ENCODE peak calls at places on chromosomes 13 and 19, in four cellular contexts. E is testis, N is dorsolateral prefrontal cortex, U is neuronal stem cell. A is an unnamed sample.

GRCh38 chr13:27339299-27339698 is 68.7 kb downstream of the RASL11A start:
- DNase-seq in E (peak), N (no peak), U (no peak), A (no peak)

GRCh38 chr19:53132231-53132991 is at the start of gene ZNF415:
- DNase-seq in E (peak), N (peak), U (peak), A (peak)

GRCh38 chr19:5694167-5694951 is 4.3 kb downstream of the RPL36 start:
- DNase-seq in E (no peak), N (no peak), U (no peak), A (no peak)

GRCh38 chr13:39530996-39531395 is 72.0 kb downstream of the LHFPL6 start:
- DNase-seq in E (no peak), N (no peak), U (no peak), A (no peak)

GRCh38 chr19:5913739-5914357 is at the start of gene CAPS:
- DNase-seq in E (no peak), N (no peak), U (no peak), A (peak)

GRCh38 chr13:71242191-71242590 is 624.8 kb downstream of the DACH1 start:
- DNase-seq in E (no peak), N (no peak), U (peak), A (no peak)

GRCh38 chr13:24693862-24694471 is 13.8 kb downstream of the ATP12A start:
- DNase-seq in E (peak), N (no peak), U (peak), A (peak)

GRCh38 chr13:39159971-39160370 is 121.7 kb downstream of the NHLRC3 start:
- DNase-seq in E (no peak), N (no peak), U (no peak), A (no peak)

GRCh38 chr19:34731964-34732363 is 2.1 kb upstream of the ZNF181 start:
- DNase-seq in E (no peak), N (no peak), U (no peak), A (no peak)

GRCh38 chr19:34731019-34731829 is 2.8 kb upstream of the ZNF181 start:
- DNase-seq in E (no peak), N (no peak), U (no peak), A (no peak)

GRCh38 chr19:34733266-34733825 is 697 bp upstream of the ZNF181 start:
- DNase-seq in E (peak), N (no peak), U (no peak), A (no peak)

GRCh38 chr19:34733826-34734600 is at the start of gene ZNF181:
- DNase-seq in E (peak), N (peak), U (peak), A (peak)

DNA sequence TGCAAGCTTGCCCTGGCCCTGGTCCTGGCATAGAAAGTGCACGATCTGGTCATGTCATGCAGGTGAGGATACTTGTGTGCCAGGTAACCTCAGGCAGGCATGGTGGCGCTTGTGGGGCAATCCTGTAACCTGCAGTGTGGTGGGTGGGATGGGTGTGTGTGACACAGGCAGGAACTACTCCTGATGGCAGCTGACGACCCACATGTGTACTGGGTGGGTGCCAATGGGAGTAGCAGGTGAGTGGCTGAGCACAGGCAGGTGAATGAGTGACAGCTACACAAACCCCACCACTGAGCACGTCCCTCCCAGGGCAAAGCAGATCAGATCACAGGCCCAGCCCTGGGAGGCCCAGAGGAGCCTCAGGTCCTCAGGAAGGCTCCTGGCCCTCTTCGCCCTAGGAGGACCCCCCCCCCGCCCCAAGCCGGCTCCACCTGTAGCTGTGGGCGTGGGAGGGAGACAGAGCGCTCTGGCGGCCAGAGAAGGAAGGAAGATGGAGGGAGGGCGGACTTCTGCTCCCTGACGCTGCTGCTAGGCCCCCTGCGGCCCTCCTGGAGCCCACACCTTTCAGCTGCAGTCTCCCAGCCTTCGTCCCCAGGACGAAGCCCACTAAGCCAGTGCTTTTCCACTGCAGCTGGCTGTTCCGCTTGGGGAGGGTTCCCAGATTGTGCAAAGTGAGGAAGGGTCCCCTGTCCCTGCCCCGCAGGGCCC is 1.3 kb upstream of the ZNF181 start:
- DNase-seq in E (no peak), N (peak), U (no peak), A (no peak)
- H3K4me3 ChIP-seq in E (peak), N (peak), U (peak), A (peak)

GRCh38 chr19:3364501-3364858 is 1.9 kb upstream of the NFIC start:
- DNase-seq in E (no peak), N (no peak), U (no peak), A (no peak)

GRCh38 chr19:3363841-3364500 is 2.4 kb upstream of the NFIC start:
- DNase-seq in E (no peak), N (no peak), U (no peak), A (no peak)

GRCh38 chr19:3365447-3366103 is 808 bp upstream of the NFIC start:
- DNase-seq in E (peak), N (no peak), U (no peak), A (no peak)

GRCh38 chr19:3366104-3366760 is at the start of gene NFIC:
- DNase-seq in E (peak), N (peak), U (no peak), A (peak)

GRCh38 chr19:3365093-3365446 is 1.3 kb upstream of the NFIC start:
- DNase-seq in E (no peak), N (no peak), U (no peak), A (no peak)
- H3K27ac ChIP-seq in E (peak), N (peak), U (no peak), A (no peak)

GRCh38 chr13:102642029-102642428 is 45.2 kb downstream of the TPP2 start:
- DNase-seq in E (no peak), N (no peak), U (no peak), A (no peak)

GRCh38 chr13:102642475-102642874 is 45.7 kb downstream of the TPP2 start:
- DNase-seq in E (peak), N (peak), U (no peak), A (no peak)

GRCh38 chr13:102648046-102648445 is 46.8 kb downstream of the METTL21C start:
- DNase-seq in E (no peak), N (no peak), U (no peak), A (no peak)

GRCh38 chr13:102643656-102644055 is 46.9 kb downstream of the TPP2 start:
- DNase-seq in E (no peak), N (no peak), U (no peak), A (no peak)

GRCh38 chr13:102645701-102646100 is 48.9 kb downstream of the TPP2 start:
- DNase-seq in E (no peak), N (no peak), U (no peak), A (no peak)
- H3K4me3 ChIP-seq in E (no peak), N (no peak), U (no peak), A (no peak)

DNA sequence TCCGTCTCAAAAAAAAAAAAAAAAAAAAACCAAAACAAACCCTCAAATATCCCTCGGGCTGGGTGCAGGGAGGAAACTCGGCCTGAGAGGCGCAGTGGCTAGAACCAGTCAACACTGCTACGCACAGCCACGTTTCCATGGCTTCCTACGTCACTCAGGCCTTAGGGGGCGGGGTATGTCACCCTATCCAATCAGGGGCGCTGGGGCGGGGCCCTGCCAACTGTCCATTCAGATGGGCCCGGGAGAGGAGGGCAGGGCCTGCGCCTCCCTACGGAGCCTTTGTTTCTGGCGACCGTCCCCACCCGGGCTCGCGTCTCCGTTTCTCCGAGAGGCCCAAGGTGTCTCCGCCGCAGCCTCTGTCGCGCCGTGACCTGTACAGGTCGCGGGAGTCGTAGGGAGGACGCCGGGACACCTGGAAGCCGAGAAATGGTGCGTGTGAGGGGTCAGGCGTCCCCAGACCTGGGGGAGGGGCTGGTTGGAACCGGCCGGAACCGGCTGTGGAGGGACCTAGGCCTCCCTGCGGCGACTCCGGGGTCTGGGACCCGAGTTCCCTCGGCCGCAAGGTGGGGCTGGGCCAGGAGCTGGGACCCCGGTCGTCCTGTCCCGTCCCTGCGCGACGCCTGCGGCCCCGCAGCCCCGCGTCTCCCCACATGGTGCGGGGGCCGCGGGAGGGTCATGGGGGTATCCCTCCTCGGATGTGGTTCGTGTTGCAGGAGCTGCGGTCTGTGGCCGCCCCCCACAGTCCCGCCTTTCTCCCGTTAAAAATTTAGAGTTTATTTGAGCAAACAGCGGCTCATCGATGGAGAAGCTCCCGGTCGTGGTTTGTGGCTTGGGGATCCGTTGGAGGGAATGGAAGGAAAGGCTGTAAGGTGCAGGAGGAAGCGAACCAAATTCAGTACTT is at the start of gene ZNF627:
- DNase-seq in E (peak), N (peak), U (peak), A (peak)
- H3K27ac ChIP-seq in E (peak), N (peak), U (peak), A (peak)